ENCODE peak calls at places on chromosomes 11 and 22, in nine cellular contexts. Q, V, L, G, I, B, D, S and N are unnamed samples.

GRCh38 chr11:100681064-100681502 is 6.0 kb upstream of the ARHGAP42 start:
- DNase-seq in V (peak), S (no peak), L (peak), Q (peak), G (no peak), D (peak), B (peak), I (no peak), N (peak)

GRCh38 chr22:46719921-46720320 is 18.1 kb downstream of the CERK start:
- DNase-seq in Q (no peak), V (no peak), L (no peak), I (no peak), B (no peak), S (no peak), D (no peak), G (no peak), N (no peak)

GRCh38 chr11:33545941-33546340 is 154.7 kb downstream of the C11orf91 start:
- DNase-seq in I (no peak), G (no peak), D (peak), Q (no peak), S (no peak), B (no peak), L (no peak), V (peak), N (no peak)

GRCh38 chr22:21568207-21569075 is 927 bp downstream of the UBE2L3 start:
- DNase-seq in I (no peak), D (peak), Q (no peak), S (peak), B (no peak), V (peak), L (peak), G (no peak), N (peak)

GRCh38 chr11:115459563-115459962 is 44.7 kb downstream of the CADM1 start:
- DNase-seq in I (no peak), S (no peak), V (peak), L (no peak), Q (no peak), G (no peak), D (peak), B (no peak), N (no peak)

GRCh38 chr22:36295247-36295646 is 42.3 kb downstream of the APOL1 start:
- DNase-seq in Q (no peak), D (no peak), L (no peak), S (no peak), I (no peak), B (peak), G (no peak), V (no peak), N (no peak)

GRCh38 chr11:117817213-117818035 is 7.1 kb downstream of the FXYD2 start:
- DNase-seq in S (peak), G (peak), L (peak), I (peak), V (peak), Q (peak), D (peak), B (peak), N (peak)

GRCh38 chr11:35815556-35816315 is 128.1 kb upstream of the LDLRAD3 start:
- DNase-seq in G (no peak), L (no peak), I (no peak), V (peak), Q (peak), B (no peak), D (peak), S (no peak), N (no peak)

GRCh38 chr22:26086359-26086758 is 82.9 kb upstream of the SEZ6L start:
- DNase-seq in Q (no peak), V (no peak), G (no peak), L (no peak), D (no peak), I (no peak), S (no peak), B (no peak), N (no peak)

GRCh38 chr11:95067042-95067827 is 516 bp downstream of the SRSF8 start:
- DNase-seq in L (peak), Q (peak), D (peak), I (peak), G (peak), S (peak), V (peak), B (peak), N (peak)

GRCh38 chr11:123011510-123011909 is 29.9 kb upstream of the BSX start:
- DNase-seq in L (no peak), Q (no peak), B (no peak), D (no peak), V (no peak), S (no peak), I (no peak), G (no peak), N (no peak)

GRCh38 chr22:30325065-30325720 is 1.5 kb downstream of the TBC1D10A start:
- DNase-seq in I (peak), L (no peak), V (peak), B (peak), D (peak), G (no peak), S (no peak), Q (peak), N (no peak)

GRCh38 chr11:9802291-9802861 is 138.5 kb downstream of the SWAP70 start:
- DNase-seq in I (no peak), L (no peak), G (no peak), S (no peak), B (no peak), V (peak), Q (no peak), D (peak), N (no peak)

GRCh38 chr11:10348650-10349280 is 43.9 kb downstream of the ADM start:
- DNase-seq in B (no peak), V (peak), L (no peak), G (no peak), D (peak), S (no peak), I (no peak), Q (no peak), N (no peak)

GRCh38 chr22:41262250-41262765 is 21.6 kb upstream of the CHADL start:
- DNase-seq in I (no peak), L (no peak), G (no peak), Q (no peak), B (no peak), S (no peak), V (no peak), D (no peak), N (no peak)

GRCh38 chr11:6640985-6641701 is 14.5 kb downstream of the DCHS1 start:
- DNase-seq in D (no peak), Q (no peak), V (no peak), I (no peak), G (no peak), L (no peak), S (no peak), B (no peak), N (no peak)

GRCh38 chr11:7604331-7604973 is 68.8 kb downstream of the CYB5R2 start:
- DNase-seq in G (no peak), B (no peak), S (no peak), D (no peak), Q (no peak), L (no peak), I (no peak), V (peak), N (no peak)

GRCh38 chr11:88231894-88232482 is 56.7 kb upstream of the RAB38 start:
- DNase-seq in Q (no peak), I (peak), S (peak), L (no peak), G (no peak), V (peak), B (no peak), D (peak), N (no peak)

GRCh38 chr11:47987310-47987709 is 7.0 kb downstream of the PTPRJ start:
- DNase-seq in L (no peak), I (no peak), Q (no peak), D (no peak), G (no peak), B (no peak), S (no peak), V (no peak), N (no peak)

GRCh38 chr22:30444632-30445437 is 19.3 kb downstream of the MTFP1 start:
- DNase-seq in G (peak), S (peak), V (peak), Q (no peak), I (peak), D (peak), B (no peak), L (peak), N (no peak)

GRCh38 chr11:8717876-8718753 is 35.5 kb downstream of the RPL27A start:
- DNase-seq in L (no peak), D (peak), V (peak), Q (peak), G (no peak), S (no peak), B (peak), I (no peak), N (peak)

GRCh38 chr11:17188675-17189074 is 19.1 kb downstream of the PIK3C2A start:
- DNase-seq in L (no peak), V (no peak), B (no peak), S (no peak), D (peak), Q (no peak), I (no peak), G (no peak), N (no peak)

GRCh38 chr11:67507242-67507890 is 596 bp downstream of the CDK2AP2 start:
- DNase-seq in I (peak), B (peak), L (no peak), G (no peak), S (no peak), V (no peak), D (peak), Q (no peak), N (peak)

GRCh38 chr11:77784572-77784971 is 36.0 kb downstream of the RSF1 start:
- DNase-seq in I (no peak), G (no peak), V (no peak), Q (no peak), D (no peak), S (no peak), L (no peak), B (no peak), N (no peak)

GRCh38 chr11:47946682-47947575 is 33.4 kb upstream of the PTPRJ start:
- DNase-seq in I (peak), V (peak), L (peak), D (peak), S (no peak), B (peak), Q (peak), G (peak), N (peak)

GRCh38 chr11:107562647-107563208 is 2.8 kb downstream of the ALKBH8 start:
- DNase-seq in V (peak), S (no peak), I (peak), L (no peak), G (no peak), B (no peak), D (peak), Q (no peak), N (no peak)

GRCh38 chr11:117281159-117281558 is 10.0 kb upstream of the BACE1-AS start:
- DNase-seq in I (no peak), G (no peak), L (no peak), B (no peak), V (peak), D (peak), S (no peak), Q (peak), N (no peak)

GRCh38 chr11:6251990-6252473 is 7.6 kb upstream of the CCKBR start:
- DNase-seq in D (peak), S (no peak), V (peak), G (no peak), Q (no peak), B (no peak), I (no peak), L (no peak), N (no peak)

GRCh38 chr11:31254411-31254810 is 115.1 kb downstream of the DCDC1 start:
- DNase-seq in Q (no peak), G (no peak), B (no peak), I (no peak), D (peak), S (no peak), L (no peak), V (peak), N (no peak)

GRCh38 chr11:107293677-107294344 is 163.8 kb downstream of the CWF19L2 start:
- DNase-seq in D (no peak), V (no peak), S (no peak), L (no peak), Q (no peak), G (no peak), I (no peak), B (no peak), N (no peak)

GRCh38 chr11:62391642-62392425 is 27.0 kb upstream of the SCGB1A1 start:
- DNase-seq in B (no peak), D (no peak), V (no peak), Q (no peak), S (no peak), L (no peak), I (no peak), G (no peak), N (no peak)

GRCh38 chr22:17120281-17120680 is 879 bp downstream of the TMEM121B start:
- DNase-seq in G (peak), I (no peak), V (peak), D (peak), B (peak), L (peak), S (peak), Q (peak), N (peak)

GRCh38 chr11:102453286-102453797 is 777 bp upstream of the TMEM123 start:
- DNase-seq in Q (peak), V (no peak), L (peak), S (no peak), D (no peak), B (no peak), I (no peak), G (no peak), N (peak)

GRCh38 chr11:20464566-20464965 is 77.0 kb downstream of the PRMT3 start:
- DNase-seq in Q (no peak), S (no peak), V (no peak), G (no peak), B (no peak), D (no peak), I (no peak), L (no peak), N (no peak)

GRCh38 chr22:48828688-48829087 is 999.0 kb downstream of the BRD1 start:
- DNase-seq in I (no peak), G (no peak), S (no peak), L (no peak), V (no peak), Q (no peak), D (no peak), B (no peak), N (no peak)

GRCh38 chr11:122717264-122717867 is 61.8 kb downstream of the UBASH3B start:
- DNase-seq in L (peak), I (no peak), D (no peak), B (no peak), V (no peak), S (no peak), Q (no peak), G (no peak), N (no peak)

GRCh38 chr11:27020736-27021135 is 19.9 kb upstream of the BBOX1 start:
- DNase-seq in V (peak), I (no peak), B (no peak), S (no peak), Q (no peak), G (no peak), L (no peak), D (peak), N (no peak)